ENCODE peak calls at places on chromosomes 5 and 9, in five cellular contexts. A is astrocyte, Q is H9, D is GM23248, O is SK-N-SH. Z is an unnamed sample.
A peak's percentile ranks its signal among the peaks of the same experiment; 100 is the strongest.

GRCh38 chr5:117262607-117263131 is 688.0 kb upstream of the SEMA6A start:
- DNase-seq in A (no peak), Q (no peak), D (no peak), O (no peak), Z (no peak)

GRCh38 chr5:138639326-138639725 is 64.1 kb upstream of the HSPA9 start:
- DNase-seq in A (no peak), Q (no peak), D (no peak), O (no peak), Z (no peak)

GRCh38 chr5:39219433-39219832 is at the start of gene FYB1:
- DNase-seq in A (no peak), Q (no peak), D (peak; percentile 59), O (no peak), Z (peak; percentile 94)

GRCh38 chr9:127569819-127570401 is 42.2 kb upstream of the STXBP1 start:
- DNase-seq in A (no peak), Q (no peak), D (peak; percentile 50), O (no peak), Z (peak; percentile 61)

GRCh38 chr9:94985649-94986048 is 259.1 kb downstream of the AOPEP start:
- DNase-seq in A (no peak), Q (no peak), D (no peak), O (no peak), Z (no peak)

GRCh38 chr5:180143656-180144364 is 65.2 kb downstream of the RASGEF1C start:
- DNase-seq in A (no peak), Q (no peak), D (no peak), O (no peak), Z (no peak)

GRCh38 chr5:56822961-56823360 is 7.6 kb downstream of the MAP3K1 start:
- DNase-seq in A (no peak), Q (no peak), D (no peak), O (peak; percentile 38), Z (no peak)

GRCh38 chr5:56838409-56839039 is 23.2 kb downstream of the MAP3K1 start:
- DNase-seq in A (peak; percentile 52), Q (no peak), D (peak; percentile 76), O (no peak), Z (peak; percentile 64)

GRCh38 chr5:115584501-115584900 is 17.8 kb downstream of the TICAM2 start:
- DNase-seq in A (no peak), Q (no peak), D (peak; percentile 21), O (no peak), Z (no peak)

GRCh38 chr5:76701298-76701697 is 14.6 kb upstream of the F2R start:
- DNase-seq in A (peak; percentile 85), Q (no peak), D (peak; percentile 51), O (no peak), Z (peak; percentile 79)

GRCh38 chr9:107635137-107635802 is 145.7 kb upstream of the KLF4 start:
- DNase-seq in A (peak; percentile 21), Q (no peak), D (peak; percentile 59), O (no peak), Z (no peak)

GRCh38 chr5:175711472-175712312 is 53.8 kb downstream of the HRH2 start:
- DNase-seq in A (no peak), Q (no peak), D (no peak), O (no peak), Z (no peak)

GRCh38 chr9:97462914-97463313 is 38.6 kb upstream of the TMOD1 start:
- DNase-seq in A (no peak), Q (peak; percentile 34), D (no peak), O (no peak), Z (no peak)

GRCh38 chr9:104091708-104092107 is 2.4 kb upstream of the SMC2 start:
- DNase-seq in A (peak; percentile 16), Q (no peak), D (peak; percentile 67), O (no peak), Z (no peak)

GRCh38 chr9:22144226-22144625 is 135.1 kb upstream of the CDKN2B start:
- DNase-seq in A (no peak), Q (no peak), D (no peak), O (no peak), Z (peak; percentile 70)

GRCh38 chr9:22143799-22144198 is 134.7 kb upstream of the CDKN2B start:
- DNase-seq in A (no peak), Q (no peak), D (no peak), O (no peak), Z (no peak)

GRCh38 chr9:22142681-22143080 is 133.6 kb upstream of the CDKN2B start:
- DNase-seq in A (peak; percentile 69), Q (no peak), D (peak; percentile 54), O (no peak), Z (peak; percentile 29)

GRCh38 chr9:22139261-22139660 is 130.2 kb upstream of the CDKN2B start:
- DNase-seq in A (no peak), Q (no peak), D (no peak), O (no peak), Z (no peak)

GRCh38 chr9:22141906-22142305 is 132.8 kb upstream of the CDKN2B start:
- DNase-seq in A (peak; percentile 87), Q (no peak), D (peak; percentile 43), O (no peak), Z (peak; percentile 6)
- H3K4me2 ChIP-seq in A (no peak overlapping the region), Q (no peak overlapping the region), D (peak overlapping the region; percentile 48), O (no peak overlapping the region), Z (no peak overlapping the region)

DNA sequence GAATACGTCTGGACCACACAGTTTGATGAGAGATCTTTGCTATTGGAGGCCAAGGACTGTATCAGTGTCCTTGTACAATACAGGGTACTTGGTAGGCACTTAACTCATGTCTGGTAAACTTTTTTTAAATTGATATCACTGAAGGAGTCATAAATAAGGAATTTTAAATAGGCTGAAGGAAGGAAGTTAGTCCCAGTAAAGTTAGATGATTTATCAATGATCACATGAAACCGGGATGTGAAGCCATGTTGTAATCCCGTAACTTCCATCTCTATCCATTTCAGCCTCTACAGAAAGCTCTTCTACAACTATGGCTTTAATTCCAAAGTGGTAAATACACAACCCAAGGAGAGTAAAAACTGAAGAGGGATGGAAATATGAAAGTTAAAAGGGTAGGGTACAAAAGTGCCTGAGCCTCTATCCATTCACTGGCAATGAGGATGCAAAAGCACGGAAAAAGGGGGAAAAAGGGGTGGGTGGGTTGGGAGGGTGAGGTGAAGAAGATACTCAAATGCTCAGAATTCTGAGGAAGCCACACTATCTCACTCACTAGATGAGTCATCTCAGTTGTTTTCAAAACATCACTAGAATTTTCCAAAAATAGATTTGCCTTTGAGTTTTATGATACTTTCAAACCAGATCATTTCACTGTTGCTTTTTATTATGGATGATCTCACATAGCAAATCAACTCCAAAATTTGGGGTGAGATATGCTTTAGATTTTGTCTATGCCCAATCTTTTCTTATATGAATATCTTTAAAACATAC is 1053.5 kb downstream of the NR2F1-AS1 start:
- DNase-seq in A (peak; percentile 36), Q (no peak), D (peak; percentile 72), O (no peak), Z (peak; percentile 22)
- H3K4me2 ChIP-seq in A (no peak overlapping the region), Q (no peak overlapping the region), D (no peak overlapping the region), O (no peak overlapping the region), Z (no peak overlapping the region)

GRCh38 chr5:141878771-141879759 is 855 bp upstream of the PCDH1 start:
- DNase-seq in A (peak; percentile 61), Q (peak; percentile 88), D (peak; percentile 86), O (peak; percentile 74), Z (peak; percentile 93)
- H3K4me2 ChIP-seq in A (peak overlapping the region; percentile 96), Q (peak overlapping the region; percentile 52), D (peak overlapping the region; percentile 88), O (peak overlapping the region; percentile 96), Z (peak overlapping the region; percentile 97)

DNA sequence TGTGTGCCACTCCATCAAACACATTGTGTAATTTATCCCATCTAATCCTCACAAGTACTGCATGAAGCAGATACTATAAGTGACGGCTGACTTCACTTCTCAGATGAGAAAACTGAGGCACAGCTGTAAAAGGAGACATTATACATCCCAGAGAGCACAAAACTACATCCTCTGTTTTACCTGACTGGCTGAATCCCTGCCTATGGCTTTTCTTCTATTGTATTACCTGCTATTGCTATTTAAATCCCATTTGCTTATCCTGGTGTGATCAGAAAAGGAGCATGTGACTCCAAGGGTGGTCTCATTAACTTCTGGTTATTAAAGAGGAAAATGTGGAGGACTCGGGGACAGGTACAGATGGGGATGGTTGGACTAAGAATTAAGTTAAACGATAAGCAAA is 155.6 kb upstream of the GPR151 start:
- DNase-seq in A (no peak), Q (no peak), D (no peak), O (no peak), Z (no peak)
- H3K4me2 ChIP-seq in A (no peak overlapping the region), Q (no peak overlapping the region), D (no peak overlapping the region), O (no peak overlapping the region), Z (no peak overlapping the region)

Z was measured in PC-3.